ENCODE peak calls at places on chromosomes 1 and 21, in four cellular contexts. X, S, N and C are unnamed samples.

GRCh38 chr1:62810420-62811274 is 26.7 kb downstream of the ATG4C start:
- DNase-seq in X (no peak), S (no peak), N (no peak), C (no peak)

GRCh38 chr1:173253046-173253445 is 45.9 kb upstream of the TNFSF4 start:
- DNase-seq in N (peak), X (no peak), S (no peak), C (no peak)

GRCh38 chr1:19436716-19437476 is 48.4 kb downstream of the CAPZB start:
- DNase-seq in X (no peak), N (peak), S (no peak), C (peak)

GRCh38 chr1:37513795-37514349 is 694 bp downstream of the MEAF6 start:
- DNase-seq in X (peak), N (peak), S (peak), C (peak)

GRCh38 chr1:5099558-5099957 is 445.1 kb downstream of the AJAP1 start:
- DNase-seq in S (no peak), N (no peak), X (peak), C (no peak)

GRCh38 chr1:233359431-233359830 is 31.9 kb downstream of the MAP3K21 start:
- DNase-seq in X (no peak), N (no peak), S (no peak), C (peak)

GRCh38 chr1:66527688-66528087 is 6.3 kb upstream of the SGIP1 start:
- DNase-seq in S (peak), X (no peak), N (peak), C (no peak)

GRCh38 chr1:90534669-90535379 is 182.3 kb downstream of the BARHL2 start:
- DNase-seq in N (no peak), S (peak), X (peak), C (no peak)

GRCh38 chr1:205991237-205991636 is 12.0 kb downstream of the RAB7B start:
- DNase-seq in S (no peak), N (peak), X (no peak), C (no peak)

GRCh38 chr1:115463347-115463746 is 125.3 kb upstream of the NGF start:
- DNase-seq in X (no peak), N (no peak), S (no peak), C (peak)

GRCh38 chr1:115465802-115466363 is 127.8 kb upstream of the NGF start:
- DNase-seq in X (no peak), N (no peak), S (no peak), C (no peak)

GRCh38 chr1:115461526-115461925 is 123.5 kb upstream of the NGF start:
- DNase-seq in S (no peak), X (no peak), N (no peak), C (no peak)

GRCh38 chr1:115459161-115459560 is 121.1 kb upstream of the NGF start:
- DNase-seq in X (no peak), S (no peak), N (no peak), C (no peak)

GRCh38 chr1:115462677-115463076 is 124.6 kb upstream of the NGF start:
- DNase-seq in S (no peak), N (no peak), X (no peak), C (no peak)
- TF ChIP-seq EZH2 in S (no peak), N (no peak), X (no peak), C (no peak)

GRCh38 chr1:106049595-106049994 is 1006.9 kb upstream of the PRMT6 start:
- DNase-seq in N (no peak), X (no peak), S (no peak), C (peak)

GRCh38 chr1:106047210-106047609 is 1009.3 kb upstream of the PRMT6 start:
- DNase-seq in N (no peak), S (no peak), X (no peak), C (no peak)
- TF ChIP-seq EZH2phosphoT487 in N (no peak), S (no peak), X (no peak), C (no peak)

GRCh38 chr1:97505816-97506215 is 415.0 kb downstream of the DPYD start:
- DNase-seq in N (no peak), S (no peak), X (no peak), C (no peak)
- TF ChIP-seq EZH2 in N (no peak), S (no peak), X (no peak), C (no peak)

GRCh38 chr1:8333246-8333987 is 15.5 kb downstream of the SLC45A1 start:
- DNase-seq in S (no peak), X (no peak), N (no peak), C (no peak)

GRCh38 chr1:8330271-8331125 is 12.6 kb downstream of the SLC45A1 start:
- DNase-seq in S (no peak), X (no peak), N (no peak), C (no peak)

GRCh38 chr1:8334106-8334851 is 16.4 kb downstream of the SLC45A1 start:
- DNase-seq in S (no peak), X (no peak), N (no peak), C (no peak)

GRCh38 chr1:8335246-8335645 is 17.3 kb downstream of the SLC45A1 start:
- DNase-seq in N (no peak), S (no peak), X (no peak), C (no peak)

GRCh38 chr1:8332806-8333205 is 14.9 kb downstream of the SLC45A1 start:
- DNase-seq in N (no peak), S (no peak), X (no peak), C (no peak)
- TF ChIP-seq EZH2phosphoT487 in N (no peak), S (no peak), X (no peak), C (no peak)

DNA sequence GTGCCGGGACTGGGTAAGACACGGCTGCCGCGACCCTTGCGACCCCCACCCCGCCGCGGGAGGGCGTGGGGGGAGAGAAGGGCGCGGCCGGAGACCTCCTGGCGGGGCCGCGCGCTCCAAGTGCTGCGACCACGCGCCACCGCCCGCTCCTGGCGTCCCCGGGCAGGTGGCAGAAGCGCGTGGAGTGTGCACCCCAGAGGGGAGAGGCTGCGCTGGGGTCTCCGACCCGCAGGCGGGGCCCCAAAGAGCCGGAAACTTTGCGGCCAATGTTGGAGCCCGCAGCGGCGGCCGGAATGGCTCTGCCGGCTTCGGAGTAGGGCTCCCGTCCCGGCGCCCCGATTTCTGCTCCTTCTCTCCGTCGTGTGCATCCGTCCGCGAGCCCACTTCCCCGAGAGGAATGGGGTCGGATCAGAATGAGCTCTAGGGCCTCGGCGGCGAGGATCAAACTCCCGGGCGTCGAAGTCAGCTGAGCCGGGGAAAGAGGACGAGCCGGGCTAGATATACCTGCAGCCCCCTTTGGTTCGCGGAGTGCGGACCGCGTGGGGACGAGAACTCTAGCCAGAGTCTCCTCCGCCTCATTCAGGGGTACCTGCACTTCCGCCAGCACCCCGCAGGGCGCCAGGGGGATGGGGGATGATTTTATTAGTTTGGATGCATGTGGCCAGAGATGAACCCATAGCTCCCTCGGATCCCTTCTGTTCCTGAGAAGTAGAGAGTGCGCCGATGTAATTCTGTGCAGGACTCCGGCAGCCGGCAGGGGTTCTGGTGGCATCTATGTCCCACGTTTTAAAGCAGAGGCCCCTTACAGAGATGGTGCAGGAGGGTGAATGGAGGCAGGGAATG is 751 bp downstream of the STUM start:
- DNase-seq in S (peak), N (peak), X (peak), C (peak)
- TF ChIP-seq EZH2 in S (peak), N (peak), X (peak), C (peak)

GRCh38 chr1:24862775-24863483 is 67.1 kb downstream of the RUNX3 start:
- DNase-seq in X (no peak), S (no peak), N (no peak), C (no peak)

GRCh38 chr1:24865168-24865567 is 64.9 kb downstream of the RUNX3 start:
- DNase-seq in N (no peak), S (no peak), X (no peak), C (no peak)

GRCh38 chr1:24865587-24865986 is 64.5 kb downstream of the RUNX3 start:
- DNase-seq in N (no peak), X (no peak), S (no peak), C (no peak)

GRCh38 chr1:24866211-24867063 is 63.6 kb downstream of the RUNX3 start:
- DNase-seq in S (no peak), X (no peak), N (peak), C (no peak)

GRCh38 chr1:24864409-24864808 is 65.7 kb downstream of the RUNX3 start:
- DNase-seq in S (peak), X (peak), N (no peak), C (peak)
- TF ChIP-seq EZH2phosphoT487 in S (no peak), X (no peak), N (no peak), C (no peak)

DNA sequence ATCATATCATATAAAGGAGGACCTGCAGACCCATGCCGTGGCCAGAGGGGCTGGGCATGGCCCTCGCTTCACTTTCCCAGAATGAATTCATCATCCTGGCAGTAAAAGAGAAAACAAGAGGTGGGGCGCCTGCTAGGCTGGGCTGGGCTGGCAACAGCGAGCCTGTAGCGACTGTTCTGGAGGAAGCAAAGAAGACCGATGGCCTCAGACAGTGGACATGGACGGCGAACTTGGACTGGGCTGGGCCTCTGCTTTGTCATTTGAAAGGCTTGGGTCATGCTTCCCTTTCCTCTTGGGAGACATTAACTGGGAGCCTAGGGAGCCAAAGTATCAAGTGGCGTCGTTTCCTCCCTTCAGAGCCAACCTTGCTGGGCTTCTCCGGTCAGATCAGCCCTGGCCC is 401 bp upstream of the FAM3B start:
- DNase-seq in S (no peak), N (no peak), X (no peak), C (no peak)
- TF ChIP-seq EZH2 in S (no peak), N (no peak), X (no peak), C (no peak)

DNA sequence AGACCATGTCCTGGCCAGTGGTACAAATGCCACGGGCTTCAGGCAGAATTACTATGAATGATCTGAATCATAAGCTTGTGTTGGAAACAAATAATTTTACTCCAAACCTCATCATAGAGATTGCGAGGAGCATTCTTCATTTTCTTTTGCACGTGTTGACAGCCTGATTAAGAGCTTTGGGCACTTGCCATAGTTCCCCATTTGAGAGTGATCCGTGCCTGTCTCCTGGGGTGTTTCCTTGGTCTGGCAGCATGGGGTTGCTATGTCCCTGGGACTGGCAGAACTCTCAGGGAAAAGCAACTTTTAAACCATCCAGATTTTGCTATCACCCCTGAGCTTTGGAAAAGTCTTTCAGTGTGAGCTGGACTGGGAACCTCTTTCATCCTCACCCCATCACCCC is 54.3 kb upstream of the KCNJ6 start:
- DNase-seq in N (no peak), S (no peak), X (no peak), C (no peak)
- TF ChIP-seq EZH2phosphoT487 in N (no peak), S (no peak), X (no peak), C (no peak)